ENCODE peak calls at places on chromosomes 12 and 14, in six cellular contexts. A is natural killer cell; B is left cardiac atrium; L is islet precursor cell; W is stimulated activated CD8-positive, alpha-beta memory T cell treated with anti-CD3 and anti-CD28 coated beads, Interleukin-7, amount 100 ng/mL, for 24 hours; V is SJCRH30. E is an unnamed sample.
A peak's percentile ranks its signal among the peaks of the same experiment; 100 is the strongest.

GRCh38 chr12:30796508-30796780 is 41.7 kb upstream of the CAPRIN2 start:
- DNase-seq in L (peak; percentile 87), B (peak; percentile 43), W (no peak), A (no peak), V (peak; percentile 79), E (no peak)

GRCh38 chr14:73211251-73211650 is 26.1 kb upstream of the PAPLN start:
- DNase-seq in W (no peak), B (no peak), V (no peak), L (no peak), A (no peak), E (no peak)

GRCh38 chr12:12925383-12925782 is 26.6 kb downstream of the GPRC5D start:
- DNase-seq in L (no peak), V (no peak), B (no peak), W (no peak), A (no peak), E (no peak)

GRCh38 chr12:131114942-131115584 is 161.4 kb downstream of the ADGRD1 start:
- DNase-seq in V (no peak), B (no peak), A (no peak), L (no peak), W (no peak), E (peak; percentile 51)

GRCh38 chr14:29558516-29558915 is 369.1 kb downstream of the PRKD1 start:
- DNase-seq in W (no peak), B (no peak), A (no peak), V (no peak), L (no peak), E (no peak)

GRCh38 chr12:75661927-75662326 is 150.5 kb upstream of the KRR1 start:
- DNase-seq in W (no peak), L (no peak), V (no peak), B (no peak), A (no peak), E (no peak)

GRCh38 chr12:108116254-108116653 is 12.8 kb upstream of the WSCD2 start:
- DNase-seq in V (no peak), W (no peak), L (no peak), A (no peak), B (no peak), E (no peak)

GRCh38 chr12:132827763-132828703 is 636 bp downstream of the GOLGA3 start:
- DNase-seq in V (peak; percentile 21), B (peak; percentile 50), A (no peak), L (peak; percentile 68), W (no peak), E (peak; percentile 78)

GRCh38 chr12:111753144-111753881 is 13.4 kb upstream of the ALDH2 start:
- DNase-seq in A (no peak), B (peak; percentile 77), V (peak; percentile 45), L (peak; percentile 90), W (no peak), E (peak; percentile 79)

GRCh38 chr12:100445081-100445481 is 28.6 kb upstream of the NR1H4 start:
- DNase-seq in L (no peak), A (no peak), B (no peak), W (no peak), V (no peak), E (no peak)

GRCh38 chr12:115871714-115872113 is 405.8 kb downstream of the MED13L start:
- DNase-seq in W (no peak), V (no peak), A (no peak), L (peak; percentile 95), B (no peak), E (no peak)

GRCh38 chr12:19683178-19683927 is 244.1 kb downstream of the AEBP2 start:
- DNase-seq in B (no peak), W (no peak), A (no peak), L (peak; percentile 59), V (no peak), E (no peak)

GRCh38 chr12:71295913-71296312 is 138.1 kb upstream of the TSPAN8 start:
- DNase-seq in B (no peak), W (no peak), V (no peak), L (no peak), A (no peak), E (no peak)

GRCh38 chr12:68317047-68317667 is 15.0 kb downstream of the MDM1 start:
- DNase-seq in B (peak; percentile 31), V (peak; percentile 29), W (no peak), L (no peak), A (no peak), E (no peak)

GRCh38 chr14:72678360-72678759 is 215.5 kb downstream of the DPF3 start:
- DNase-seq in V (no peak), B (no peak), A (no peak), W (no peak), L (no peak), E (no peak)

GRCh38 chr14:95545769-95546168 is 10.9 kb downstream of the GLRX5 start:
- DNase-seq in W (no peak), L (no peak), B (no peak), A (no peak), V (no peak), E (no peak)

GRCh38 chr12:92462049-92462448 is 240.7 kb upstream of the PLEKHG7 start:
- DNase-seq in A (no peak), V (peak; percentile 24), W (no peak), L (no peak), B (no peak), E (no peak)